ENCODE peak calls at places on chromosomes 12 and 14, in four cellular contexts. M is non-pigmented ciliary epithelial cell, Z is Caki2, F is H9. P is an unnamed sample.

GRCh38 chr14:42224053-42224888 is 617.6 kb downstream of the LRFN5 start:
- DNase-seq in M (peak; percentile 26), Z (peak; percentile 57), F (peak; percentile 61), P (peak; percentile 47)

GRCh38 chr14:99899578-99900178 is 106.5 kb downstream of the EML1 start:
- DNase-seq in M (no peak), Z (no peak), F (no peak), P (peak; percentile 59)

GRCh38 chr12:91804533-91804932 is 341.1 kb downstream of the BTG1 start:
- DNase-seq in M (no peak), Z (no peak), F (peak; percentile 27), P (no peak)

GRCh38 chr12:22257100-22257499 is 77.4 kb downstream of the ST8SIA1 start:
- DNase-seq in M (no peak), Z (no peak), F (no peak), P (no peak)

GRCh38 chr12:122988036-122988435 is 7.6 kb downstream of the ARL6IP4 start:
- DNase-seq in M (no peak), Z (no peak), F (no peak), P (no peak)

GRCh38 chr14:80055912-80056801 is 155.1 kb downstream of the DIO2 start:
- DNase-seq in M (no peak), Z (peak; percentile 34), F (peak; percentile 62), P (peak; percentile 70)

GRCh38 chr14:92676031-92676430 is 72.4 kb downstream of the LGMN start:
- DNase-seq in M (no peak), Z (no peak), F (no peak), P (no peak)

GRCh38 chr14:99737451-99737951 is 53.4 kb downstream of the CYP46A1 start:
- DNase-seq in M (no peak), Z (peak; percentile 53), F (no peak), P (no peak)

GRCh38 chr12:102645968-102646367 is 165.6 kb upstream of the IGF1 start:
- DNase-seq in M (no peak), Z (no peak), F (no peak), P (no peak)

GRCh38 chr12:102685172-102685571 is 204.8 kb upstream of the IGF1 start:
- DNase-seq in M (no peak), Z (no peak), F (no peak), P (no peak)

GRCh38 chr14:74571901-74572828 is 39.9 kb downstream of the LTBP2 start:
- DNase-seq in M (peak; percentile 99), Z (peak; percentile 93), F (no peak), P (peak; percentile 100)

GRCh38 chr12:2052861-2053674 is at the start of gene CACNA1C:
- DNase-seq in M (no peak), Z (peak; percentile 61), F (peak; percentile 79), P (peak; percentile 64)

GRCh38 chr12:89469361-89469760 is 55.2 kb downstream of the GALNT4 start:
- DNase-seq in M (no peak), Z (no peak), F (no peak), P (peak; percentile 68)

GRCh38 chr12:31620311-31620710 is 29.4 kb upstream of the DENND5B start:
- DNase-seq in M (no peak), Z (no peak), F (no peak), P (no peak)

GRCh38 chr12:93571854-93572711 is at the start of gene SOCS2:
- DNase-seq in M (no peak), Z (peak; percentile 31), F (peak; percentile 69), P (peak; percentile 39)

GRCh38 chr14:77141592-77142288 is at the start of gene ZDHHC22:
- DNase-seq in M (no peak), Z (no peak), F (peak; percentile 79), P (no peak)

GRCh38 chr12:64678248-64678647 is 68.0 kb downstream of the RASSF3 start:
- DNase-seq in M (no peak), Z (no peak), F (no peak), P (no peak)

GRCh38 chr12:50221228-50222008 is 54.2 kb upstream of the CERS5 start:
- DNase-seq in M (no peak), Z (peak; percentile 62), F (no peak), P (peak; percentile 96)

GRCh38 chr12:109529618-109530300 is 43.5 kb downstream of the MMAB start:
- DNase-seq in M (no peak), Z (no peak), F (no peak), P (no peak)

GRCh38 chr12:49154221-49154620 is 23.0 kb upstream of the TUBA1B start:
- DNase-seq in M (no peak), Z (no peak), F (no peak), P (no peak)

GRCh38 chr14:104472073-104472472 is 107.5 kb upstream of the C14orf180 start:
- DNase-seq in M (no peak), Z (no peak), F (no peak), P (no peak)

GRCh38 chr12:109844983-109845841 is 12.0 kb upstream of the TRPV4 start:
- DNase-seq in M (no peak), Z (peak; percentile 73), F (peak; percentile 95), P (peak; percentile 74)

GRCh38 chr12:30795660-30796507 is 41.1 kb upstream of the CAPRIN2 start:
- DNase-seq in M (peak; percentile 62), Z (peak; percentile 79), F (peak; percentile 89), P (peak; percentile 89)

GRCh38 chr12:96103067-96103650 is 67.8 kb upstream of the LTA4H start:
- DNase-seq in M (no peak), Z (no peak), F (no peak), P (no peak)

GRCh38 chr14:95255487-95255886 is 64.2 kb downstream of the CLMN start:
- DNase-seq in M (peak; percentile 48), Z (peak; percentile 78), F (peak; percentile 93), P (peak; percentile 32)

GRCh38 chr12:100024974-100025555 is 40.3 kb upstream of the ANKS1B start:
- DNase-seq in M (no peak), Z (no peak), F (no peak), P (no peak)

GRCh38 chr12:114439833-114440449 is 34.0 kb upstream of the TBX5 start:
- DNase-seq in M (no peak), Z (no peak), F (no peak), P (no peak)

GRCh38 chr12:116880817-116881324 is 370 bp downstream of the HRK start:
- DNase-seq in M (no peak), Z (peak; percentile 63), F (peak; percentile 81), P (peak; percentile 18)

GRCh38 chr14:86712176-86712575 is 1182.2 kb downstream of the FLRT2 start:
- DNase-seq in M (no peak), Z (no peak), F (no peak), P (peak; percentile 51)

GRCh38 chr14:100049220-100049619 is 16.0 kb upstream of the EVL start:
- DNase-seq in M (no peak), Z (no peak), F (no peak), P (peak; percentile 71)

P was measured in fibroblast of lung.